ENCODE peak calls at places on chromosome 4, in four cellular contexts. D is K562, M is GM12878, C is HepG2. L is an unnamed sample.
A peak's percentile ranks its signal among the peaks of the same experiment; 100 is the strongest.

GRCh38 chr4:166043801-166044200 is 170.8 kb downstream of the TLL1 start:
- DNase-seq in M (no peak), C (no peak), D (no peak), L (no peak)

GRCh38 chr4:152860057-152860456 is 76.1 kb upstream of the FHDC1 start:
- DNase-seq in D (no peak), C (no peak), M (no peak), L (no peak)

GRCh38 chr4:6192245-6192644 is 8.1 kb downstream of the JAKMIP1 start:
- DNase-seq in M (no peak), D (peak; percentile 16), C (peak; percentile 39), L (no peak)

GRCh38 chr4:37767019-37767418 is 59.5 kb upstream of the PGM2 start:
- DNase-seq in M (no peak), D (no peak), C (no peak), L (no peak)

GRCh38 chr4:119165767-119166166 is 30.1 kb downstream of the MYOZ2 start:
- DNase-seq in M (no peak), D (no peak), C (no peak), L (no peak)

GRCh38 chr4:126441173-126441810 is 1126.5 kb downstream of the FAT4 start:
- DNase-seq in D (no peak), C (no peak), M (no peak), L (no peak)

GRCh38 chr4:111979921-111980320 is 165.3 kb upstream of the FAM241A start:
- DNase-seq in C (no peak), D (no peak), M (no peak), L (no peak)

GRCh38 chr4:3302786-3303444 is 10.1 kb downstream of the RGS12 start:
- DNase-seq in D (no peak), C (no peak), M (no peak), L (no peak)

GRCh38 chr4:64340243-64341110 is 68.8 kb downstream of the TECRL start:
- DNase-seq in D (no peak), C (no peak), M (no peak), L (no peak)

GRCh38 chr4:88597970-88598369 is 5.7 kb downstream of the HERC3 start:
- DNase-seq in M (no peak), C (no peak), D (no peak), L (no peak)

GRCh38 chr4:8240211-8241041 is 29.1 kb upstream of the HTRA3 start:
- DNase-seq in C (no peak), M (no peak), D (no peak), L (no peak)

GRCh38 chr4:1026115-1026514 is 14.7 kb downstream of the FGFRL1 start:
- DNase-seq in D (peak; percentile 35), C (no peak), M (peak; percentile 56), L (peak; percentile 58)

GRCh38 chr4:23041501-23041900 is 348.8 kb downstream of the GBA3 start:
- DNase-seq in M (no peak), C (no peak), D (no peak), L (no peak)
- TF ChIP-seq BHLHE40 in M (no peak), C (no peak), D (no peak), L (no peak)

GRCh38 chr4:139535228-139535851 is 20.7 kb downstream of the SETD7 start:
- DNase-seq in C (no peak), D (no peak), M (no peak), L (no peak)
- TF ChIP-seq FOXM1 in C (no peak), D (no peak), M (no peak), L (no peak)

GRCh38 chr4:172953896-172954568 is 214.6 kb upstream of the GALNT7 start:
- DNase-seq in M (no peak), D (no peak), C (no peak), L (no peak)
- TF ChIP-seq BHLHE40 in M (no peak), D (no peak), C (no peak), L (no peak)

GRCh38 chr4:78004270-78004669 is 52.9 kb upstream of the FRAS1 start:
- DNase-seq in D (no peak), C (no peak), M (no peak), L (no peak)

GRCh38 chr4:78002260-78002659 is 54.9 kb upstream of the FRAS1 start:
- DNase-seq in C (peak; percentile 63), M (no peak), D (no peak), L (no peak)
- TF ChIP-seq FOXM1 in C (no peak), M (no peak), D (no peak), L (no peak)

GRCh38 chr4:98890698-98891097 is 38.2 kb downstream of the EIF4E start:
- DNase-seq in C (no peak), M (no peak), D (no peak), L (no peak)
- TF ChIP-seq BHLHE40 in C (no peak), M (no peak), D (no peak), L (no peak)

GRCh38 chr4:170979736-170980135 is 833.5 kb upstream of the GALNTL6 start:
- DNase-seq in C (no peak), M (no peak), D (no peak), L (no peak)
- TF ChIP-seq FOXM1 in C (no peak), M (no peak), D (no peak), L (no peak)

GRCh38 chr4:73704314-73705055 is 35.9 kb upstream of the CXCL8 start:
- DNase-seq in C (peak; percentile 48), M (no peak), D (peak; percentile 28), L (no peak)
- TF ChIP-seq BHLHE40 in C (no peak), M (no peak), D (peak; percentile 63), L (no peak)